ENCODE peak calls at places on chromosomes 16 and 17, in four cellular contexts. B is mesendoderm; F is HTR-8/SVneo; A is stimulated activated CD4-positive, alpha-beta T cell treated with anti-CD3 and anti-CD28 coated beads, Interleukin-2, amount 100 ng/mL, for 48 hours. J is an unnamed sample.

GRCh38 chr17:1040216-1040600 is 43.3 kb downstream of the TIMM22 start:
- DNase-seq in B (no peak), F (no peak), A (no peak), J (no peak)

GRCh38 chr16:23398987-23399805 is 53.8 kb downstream of the COG7 start:
- DNase-seq in B (peak; percentile 44), F (no peak), A (no peak), J (no peak)

GRCh38 chr16:588639-588888 is 1.3 kb upstream of the RAB40C start:
- DNase-seq in B (peak; percentile 72), F (no peak), A (no peak), J (peak; percentile 46)

GRCh38 chr16:10729649-10730048 is 14.0 kb upstream of the NUBP1 start:
- DNase-seq in B (peak; percentile 42), F (peak; percentile 74), A (no peak), J (peak; percentile 40)

GRCh38 chr17:65064452-65065019 is 8.0 kb upstream of the GNA13 start:
- DNase-seq in B (peak; percentile 95), F (no peak), A (no peak), J (peak; percentile 98)

GRCh38 chr17:14474591-14474990 is 173.7 kb downstream of the HS3ST3B1 start:
- DNase-seq in B (no peak), F (no peak), A (no peak), J (no peak)

GRCh38 chr17:69434164-69434579 is 19.7 kb downstream of the MAP2K6 start:
- DNase-seq in B (no peak), F (no peak), A (no peak), J (peak; percentile 89)

GRCh38 chr17:45924332-45924820 is 30.0 kb downstream of the MAPT start:
- DNase-seq in B (no peak), F (no peak), A (no peak), J (no peak)

GRCh38 chr16:1712791-1713261 is 6.8 kb downstream of the MAPK8IP3 start:
- DNase-seq in B (no peak), F (no peak), A (no peak), J (no peak)

GRCh38 chr17:78132086-78132676 is 1.6 kb downstream of the TMC8 start:
- DNase-seq in B (peak; percentile 67), F (no peak), A (peak; percentile 61), J (no peak)

GRCh38 chr16:72956124-72957064 is 91.5 kb downstream of the ZFHX3 start:
- DNase-seq in B (no peak), F (no peak), A (no peak), J (no peak)

GRCh38 chr17:56593741-56594527 is 435 bp downstream of the NOG start:
- DNase-seq in B (no peak), F (peak; percentile 63), A (peak; percentile 36), J (peak; percentile 71)

GRCh38 chr17:18235743-18236256 is 10.4 kb downstream of the LLGL1 start:
- DNase-seq in B (no peak), F (peak; percentile 88), A (peak; percentile 34), J (peak; percentile 47)

GRCh38 chr16:73047536-73048291 is at the start of gene ZFHX3:
- DNase-seq in B (peak; percentile 67), F (no peak), A (no peak), J (no peak)

GRCh38 chr17:79843917-79844815 is 4.9 kb upstream of the CBX4 start:
- DNase-seq in B (no peak), F (peak; percentile 57), A (no peak), J (no peak)

GRCh38 chr17:82003411-82004381 is 19.0 kb downstream of the CENPX start:
- DNase-seq in B (peak; percentile 87), F (peak; percentile 92), A (peak; percentile 32), J (peak; percentile 86)

GRCh38 chr17:788551-788950 is 6.4 kb downstream of the MRM3 start:
- DNase-seq in B (no peak), F (no peak), A (no peak), J (no peak)

GRCh38 chr17:73820686-73821448 is 176.6 kb upstream of the SDK2 start:
- DNase-seq in B (peak; percentile 89), F (no peak), A (no peak), J (no peak)

GRCh38 chr16:56681939-56682702 is at the start of gene MT1X:
- DNase-seq in B (peak; percentile 91), F (peak; percentile 88), A (peak; percentile 87), J (peak; percentile 84)

GRCh38 chr16:71777329-71777728 is 31.3 kb downstream of the AP1G1 start:
- DNase-seq in B (no peak), F (no peak), A (no peak), J (no peak)

GRCh38 chr16:21088646-21089538 is 61.8 kb downstream of the DNAH3 start:
- DNase-seq in B (peak; percentile 63), F (no peak), A (no peak), J (peak; percentile 66)

GRCh38 chr17:76538941-76539340 is 903 bp upstream of the PRCD start:
- DNase-seq in B (no peak), F (no peak), A (no peak), J (no peak)

GRCh38 chr17:14112407-14112806 is 43.1 kb downstream of the COX10 start:
- DNase-seq in B (no peak), F (no peak), A (no peak), J (no peak)

GRCh38 chr17:79685121-79685520 is 45.6 kb upstream of the ENPP7 start:
- DNase-seq in B (no peak), F (no peak), A (no peak), J (no peak)

GRCh38 chr17:82089723-82090548 is 8.1 kb downstream of the FASN start:
- DNase-seq in B (no peak), F (no peak), A (no peak), J (no peak)

GRCh38 chr17:37067555-37068111 is 118.9 kb downstream of the AATF start:
- DNase-seq in B (peak; percentile 66), F (peak; percentile 93), A (no peak), J (no peak)

GRCh38 chr17:78979780-78980623 is at the start of gene LGALS3BP:
- DNase-seq in B (peak; percentile 70), F (peak; percentile 97), A (peak; percentile 13), J (peak; percentile 67)

GRCh38 chr16:70805787-70806186 is 4.8 kb upstream of the VAC14 start:
- DNase-seq in B (no peak), F (peak; percentile 48), A (no peak), J (peak; percentile 73)

GRCh38 chr17:3976675-3977171 is 12.5 kb upstream of the ATP2A3 start:
- DNase-seq in B (no peak), F (no peak), A (no peak), J (no peak)

GRCh38 chr16:51180719-51181494 is 29.8 kb upstream of the SALL1 start:
- DNase-seq in B (no peak), F (no peak), A (no peak), J (no peak)

GRCh38 chr16:9049241-9049640 is 42.2 kb upstream of the HAPSTR1 start:
- DNase-seq in B (no peak), F (no peak), A (no peak), J (peak; percentile 30)

J was measured in foreskin keratinocyte.